ENCODE peak calls at places on chromosomes 12 and 14, in four cellular contexts. One of them, this sample, is unnamed. For H3K36me3, the result is how much of the 10 kb centered on the place peaks cover.

GRCh38 chr12:27396416-27396815 is 50.1 kb upstream of the SMCO2 start:
- DNase-seq in K562: no peak
- DNase-seq in suprapubic skin: no peak
- DNase-seq in HepG2: no peak
- DNase-seq in this sample: peak

GRCh38 chr14:21711360-21711961 is 37.8 kb upstream of the OR4E1 start:
- DNase-seq in K562: peak
- DNase-seq in suprapubic skin: no peak
- DNase-seq in HepG2: peak
- DNase-seq in this sample: no peak

GRCh38 chr14:105317546-105317945 is 3.0 kb downstream of the PACS2 start:
- DNase-seq in K562: no peak
- DNase-seq in suprapubic skin: no peak
- DNase-seq in HepG2: no peak
- DNase-seq in this sample: no peak

GRCh38 chr14:61280526-61281185 is 482 bp downstream of the TMEM30B start:
- DNase-seq in K562: no peak
- DNase-seq in suprapubic skin: peak
- DNase-seq in HepG2: no peak
- DNase-seq in this sample: no peak

GRCh38 chr14:100159107-100159864 is at the start of gene DEGS2:
- DNase-seq in K562: peak
- DNase-seq in suprapubic skin: no peak
- DNase-seq in HepG2: no peak
- DNase-seq in this sample: no peak

GRCh38 chr12:49049566-49050224 is 10.9 kb downstream of the KMT2D start:
- DNase-seq in K562: no peak
- DNase-seq in suprapubic skin: no peak
- DNase-seq in HepG2: no peak
- DNase-seq in this sample: no peak

GRCh38 chr12:89703768-89704167 is 4.9 kb downstream of the ATP2B1 start:
- DNase-seq in K562: no peak
- DNase-seq in suprapubic skin: no peak
- DNase-seq in HepG2: no peak
- DNase-seq in this sample: no peak

GRCh38 chr14:99195602-99196309 is 76.2 kb downstream of the BCL11B start:
- DNase-seq in K562: no peak
- DNase-seq in suprapubic skin: no peak
- DNase-seq in HepG2: no peak
- DNase-seq in this sample: no peak

GRCh38 chr12:96297504-96297903 is 102.7 kb downstream of the CDK17 start:
- DNase-seq in K562: no peak
- DNase-seq in suprapubic skin: no peak
- DNase-seq in HepG2: no peak
- DNase-seq in this sample: no peak

GRCh38 chr14:93033983-93034670 is 81.6 kb downstream of the ITPK1 start:
- DNase-seq in K562: peak
- DNase-seq in suprapubic skin: no peak
- DNase-seq in HepG2: no peak
- DNase-seq in this sample: no peak

GRCh38 chr12:75528272-75528671 is 16.9 kb upstream of the KRR1 start:
- DNase-seq in K562: no peak
- DNase-seq in suprapubic skin: no peak
- DNase-seq in HepG2: no peak
- DNase-seq in this sample: no peak

GRCh38 chr14:96136361-96136760 is 68.3 kb upstream of the BDKRB2 start:
- DNase-seq in K562: no peak
- DNase-seq in suprapubic skin: no peak
- DNase-seq in HepG2: no peak
- DNase-seq in this sample: no peak

GRCh38 chr14:79483472-79483871 is 727.8 kb downstream of the DIO2 start:
- DNase-seq in K562: no peak
- DNase-seq in suprapubic skin: no peak
- DNase-seq in HepG2: no peak
- DNase-seq in this sample: no peak

GRCh38 chr12:49678711-49679110 is 28.5 kb downstream of the FMNL3 start:
- DNase-seq in K562: no peak
- DNase-seq in suprapubic skin: no peak
- DNase-seq in HepG2: no peak
- DNase-seq in this sample: no peak

GRCh38 chr12:45912774-45913173 is 77.6 kb downstream of the SCAF11 start:
- DNase-seq in K562: no peak
- DNase-seq in suprapubic skin: no peak
- DNase-seq in HepG2: no peak
- DNase-seq in this sample: no peak

GRCh38 chr12:32134144-32134888 is 27.7 kb downstream of the BICD1 start:
- DNase-seq in K562: no peak
- DNase-seq in suprapubic skin: no peak
- DNase-seq in HepG2: no peak
- DNase-seq in this sample: no peak

GRCh38 chr12:30994274-30994673 is 67.7 kb downstream of the TSPAN11 start:
- DNase-seq in K562: no peak
- DNase-seq in suprapubic skin: no peak
- DNase-seq in HepG2: no peak
- DNase-seq in this sample: no peak

GRCh38 chr12:54352022-54352531 is 12.2 kb downstream of the GPR84 start:
- DNase-seq in K562: peak
- DNase-seq in suprapubic skin: no peak
- DNase-seq in HepG2: no peak
- DNase-seq in this sample: no peak

GRCh38 chr12:124639407-124639806 is 72.0 kb upstream of the NCOR2 start:
- DNase-seq in K562: no peak
- DNase-seq in suprapubic skin: no peak
- DNase-seq in HepG2: no peak
- DNase-seq in this sample: no peak

GRCh38 chr14:20469890-20470858 is 968 bp downstream of the PNP start:
- DNase-seq in K562: no peak
- DNase-seq in suprapubic skin: no peak
- DNase-seq in HepG2: peak
- DNase-seq in this sample: no peak

GRCh38 chr12:29783773-29784666 is at the start of gene TMTC1:
- DNase-seq in K562: no peak
- DNase-seq in suprapubic skin: peak
- DNase-seq in HepG2: no peak
- DNase-seq in this sample: no peak

GRCh38 chr12:123363743-123364531 is 710 bp downstream of the SBNO1 start:
- DNase-seq in K562: peak
- DNase-seq in suprapubic skin: peak
- DNase-seq in HepG2: peak
- DNase-seq in this sample: no peak

GRCh38 chr14:104201063-104201462 is 62.7 kb downstream of the KIF26A start:
- DNase-seq in K562: no peak
- DNase-seq in suprapubic skin: no peak
- DNase-seq in HepG2: no peak
- DNase-seq in this sample: no peak

GRCh38 chr12:50220357-50221061 is 53.3 kb upstream of the CERS5 start:
- DNase-seq in K562: no peak
- DNase-seq in suprapubic skin: no peak
- DNase-seq in HepG2: no peak
- DNase-seq in this sample: no peak

GRCh38 chr14:36915089-36915488 is 253.4 kb downstream of the PAX9 start:
- DNase-seq in K562: no peak
- DNase-seq in suprapubic skin: no peak
- DNase-seq in HepG2: no peak
- DNase-seq in this sample: no peak

GRCh38 chr14:36344211-36344610 is 23.8 kb upstream of the MBIP start:
- DNase-seq in K562: no peak
- DNase-seq in suprapubic skin: no peak
- DNase-seq in HepG2: no peak
- DNase-seq in this sample: no peak

GRCh38 chr14:92759679-92760523 is 11.5 kb upstream of the LGMN start:
- DNase-seq in K562: no peak
- DNase-seq in suprapubic skin: no peak
- DNase-seq in HepG2: no peak
- DNase-seq in this sample: no peak

GRCh38 chr14:61147898-61148549 is 133.1 kb downstream of the TMEM30B start:
- DNase-seq in K562: no peak
- DNase-seq in suprapubic skin: no peak
- DNase-seq in HepG2: peak
- DNase-seq in this sample: peak

GRCh38 chr12:12018454-12018853 is 52.3 kb upstream of the BCL2L14 start:
- DNase-seq in K562: no peak
- DNase-seq in suprapubic skin: no peak
- DNase-seq in HepG2: no peak
- DNase-seq in this sample: no peak

GRCh38 chr14:75783602-75784313 is 122.7 kb downstream of the TTLL5 start:
- DNase-seq in K562: no peak
- DNase-seq in suprapubic skin: no peak
- DNase-seq in HepG2: no peak
- DNase-seq in this sample: no peak

GRCh38 chr12:4107911-4108697 is 165.5 kb upstream of the CCND2 start:
- DNase-seq in K562: no peak
- DNase-seq in suprapubic skin: no peak
- DNase-seq in HepG2: no peak
- DNase-seq in this sample: no peak

GRCh38 chr12:4108803-4109345 is 164.7 kb upstream of the CCND2 start:
- DNase-seq in K562: no peak
- DNase-seq in suprapubic skin: no peak
- DNase-seq in HepG2: no peak
- DNase-seq in this sample: no peak

GRCh38 chr12:4106617-4107016 is 166.9 kb upstream of the CCND2 start:
- DNase-seq in K562: no peak
- DNase-seq in suprapubic skin: no peak
- DNase-seq in HepG2: no peak
- DNase-seq in this sample: no peak

GRCh38 chr12:4109826-4110225 is 163.7 kb upstream of the CCND2 start:
- DNase-seq in K562: no peak
- DNase-seq in suprapubic skin: no peak
- DNase-seq in HepG2: no peak
- DNase-seq in this sample: no peak

DNA sequence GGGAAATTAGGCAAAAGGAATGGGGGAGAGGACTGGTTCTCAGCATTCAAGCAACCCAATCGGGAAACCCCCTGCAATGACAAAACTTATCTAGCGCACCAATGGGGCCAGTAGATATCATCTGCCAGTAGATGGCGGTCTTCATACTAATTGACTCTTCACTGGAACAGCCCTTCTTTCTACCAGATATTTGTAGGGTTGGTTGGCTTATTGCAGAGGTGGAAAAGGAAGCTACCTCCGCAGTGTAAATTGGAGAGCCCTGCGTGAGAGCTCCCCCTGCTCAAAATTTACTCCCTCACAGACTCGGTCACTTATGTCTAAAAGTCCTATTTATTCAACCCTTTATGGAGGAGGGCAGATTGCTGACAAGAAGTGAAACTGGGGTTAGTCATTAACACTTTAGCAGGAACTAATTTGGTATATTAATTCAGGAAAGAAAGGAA is 166.1 kb upstream of the CCND2 start:
- DNase-seq in K562: peak
- DNase-seq in suprapubic skin: no peak
- DNase-seq in HepG2: peak
- DNase-seq in this sample: no peak
- TF ChIP-seq CTCF in K562: peak
- TF ChIP-seq CTCF in suprapubic skin: peak
- TF ChIP-seq CTCF in HepG2: peak
- TF ChIP-seq CTCF in this sample: peak

GRCh38 chr14:58398895-58399294 is 3.2 kb downstream of the TOMM20L start:
- DNase-seq in K562: no peak
- DNase-seq in suprapubic skin: no peak
- DNase-seq in HepG2: no peak
- DNase-seq in this sample: no peak

GRCh38 chr14:58395565-58395814 is 240 bp upstream of the TOMM20L start:
- DNase-seq in K562: no peak
- DNase-seq in suprapubic skin: no peak
- DNase-seq in HepG2: no peak
- DNase-seq in this sample: no peak

GRCh38 chr14:58390830-58391229 is 4.9 kb upstream of the TOMM20L start:
- DNase-seq in K562: no peak
- DNase-seq in suprapubic skin: no peak
- DNase-seq in HepG2: no peak
- DNase-seq in this sample: no peak

GRCh38 chr14:58398495-58398894 is 2.8 kb downstream of the TOMM20L start:
- DNase-seq in K562: no peak
- DNase-seq in suprapubic skin: no peak
- DNase-seq in HepG2: no peak
- DNase-seq in this sample: no peak

DNA sequence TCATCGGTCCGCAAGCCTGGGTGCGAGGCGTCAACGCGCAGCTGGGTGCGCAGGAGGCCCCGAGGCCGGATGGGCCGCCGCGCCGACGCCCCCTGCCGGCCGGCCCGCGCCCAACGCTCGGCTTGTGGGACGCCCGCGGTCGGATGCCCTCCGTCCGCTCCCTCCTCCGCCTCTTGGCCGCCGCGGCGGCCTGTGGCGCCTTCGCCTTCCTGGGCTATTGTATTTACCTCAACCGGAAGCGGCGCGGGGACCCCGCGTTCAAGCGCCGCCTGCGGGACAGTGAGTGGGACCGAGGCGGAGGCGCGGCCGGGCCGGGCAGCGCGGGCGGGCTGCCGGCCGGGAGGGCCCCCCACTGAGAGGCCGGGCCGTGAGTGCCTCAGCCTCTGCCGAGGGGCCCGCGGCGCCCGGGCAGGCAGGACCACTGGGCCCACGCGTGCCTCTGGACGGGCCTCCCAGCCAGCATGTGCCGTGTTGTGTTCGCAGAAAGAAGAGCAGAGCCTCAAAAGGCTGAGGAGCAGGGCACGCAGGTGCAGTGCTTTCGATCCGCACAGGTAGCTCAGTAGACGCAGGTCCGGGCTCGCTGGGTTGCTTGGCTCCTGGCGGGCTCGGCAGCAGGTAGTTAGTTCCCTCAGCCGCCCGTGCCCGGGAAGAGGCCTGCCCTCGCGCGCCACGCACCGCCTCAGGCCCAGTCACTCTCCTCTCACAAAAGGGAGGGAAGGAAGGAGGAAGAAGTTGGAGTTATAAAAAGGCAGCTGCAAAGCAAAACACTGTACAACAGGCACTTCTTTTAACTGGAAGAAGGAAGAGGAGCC is at the start of gene TOMM20L:
- DNase-seq in K562: peak
- DNase-seq in suprapubic skin: peak
- DNase-seq in HepG2: peak
- DNase-seq in this sample: peak
- TF ChIP-seq POLR2AphosphoS5 in K562: no peak
- TF ChIP-seq POLR2AphosphoS5 in suprapubic skin: no peak
- TF ChIP-seq POLR2AphosphoS5 in HepG2: peak
- TF ChIP-seq POLR2AphosphoS5 in this sample: no peak

GRCh38 chr12:112985655-112986290 is 7.5 kb downstream of the OAS2 start:
- DNase-seq in K562: no peak
- DNase-seq in suprapubic skin: no peak
- DNase-seq in HepG2: no peak
- DNase-seq in this sample: no peak
- H3K36me3 ChIP-seq in K562: under half
- H3K36me3 ChIP-seq in suprapubic skin: under half
- H3K36me3 ChIP-seq in HepG2: under half
- H3K36me3 ChIP-seq in this sample: under half

GRCh38 chr12:127500513-127500912 is 766.5 kb upstream of the TMEM132C start:
- DNase-seq in K562: no peak
- DNase-seq in suprapubic skin: no peak
- DNase-seq in HepG2: no peak
- DNase-seq in this sample: no peak

GRCh38 chr12:127494961-127495915 is 771.7 kb upstream of the TMEM132C start:
- DNase-seq in K562: no peak
- DNase-seq in suprapubic skin: no peak
- DNase-seq in HepG2: no peak
- DNase-seq in this sample: no peak

GRCh38 chr12:127501916-127502315 is 765.1 kb upstream of the TMEM132C start:
- DNase-seq in K562: no peak
- DNase-seq in suprapubic skin: no peak
- DNase-seq in HepG2: no peak
- DNase-seq in this sample: no peak

GRCh38 chr12:127496255-127496654 is 770.7 kb upstream of the TMEM132C start:
- DNase-seq in K562: no peak
- DNase-seq in suprapubic skin: no peak
- DNase-seq in HepG2: no peak
- DNase-seq in this sample: no peak
- TF ChIP-seq CTCF in K562: no peak
- TF ChIP-seq CTCF in suprapubic skin: no peak
- TF ChIP-seq CTCF in HepG2: no peak
- TF ChIP-seq CTCF in this sample: no peak